ENCODE peak calls at places on chromosome 3, in seven cellular contexts. One of them, this sample, is unnamed. For H3K27me3, the result is how much of the 10 kb centered on the place peaks cover.

GRCh38 chr3:99713440-99713839 is 75.0 kb downstream of the COL8A1 start:
- DNase-seq in endodermal cell: peak
- DNase-seq in GM23248: no peak
- DNase-seq in CD4-positive, alpha-beta T cell: no peak
- DNase-seq in uterus: no peak
- DNase-seq in Caco-2: no peak
- DNase-seq in astrocyte: no peak
- DNase-seq in this sample: no peak

GRCh38 chr3:38479431-38480092 is 16.6 kb upstream of the EXOG start:
- DNase-seq in endodermal cell: peak
- DNase-seq in Caco-2: no peak
- DNase-seq in GM23248: peak
- DNase-seq in CD4-positive, alpha-beta T cell: peak
- DNase-seq in uterus: peak
- DNase-seq in astrocyte: no peak
- DNase-seq in this sample: peak

GRCh38 chr3:106247902-106248684 is 379.3 kb upstream of the CBLB start:
- DNase-seq in GM23248: peak
- DNase-seq in endodermal cell: no peak
- DNase-seq in uterus: no peak
- DNase-seq in astrocyte: peak
- DNase-seq in CD4-positive, alpha-beta T cell: no peak
- DNase-seq in Caco-2: no peak
- DNase-seq in this sample: no peak

GRCh38 chr3:4712109-4712508 is 219.0 kb downstream of the ITPR1 start:
- DNase-seq in uterus: no peak
- DNase-seq in endodermal cell: no peak
- DNase-seq in astrocyte: peak
- DNase-seq in Caco-2: no peak
- DNase-seq in GM23248: peak
- DNase-seq in CD4-positive, alpha-beta T cell: no peak
- DNase-seq in this sample: no peak

GRCh38 chr3:60754617-60755016 is 496.6 kb downstream of the FHIT start:
- DNase-seq in Caco-2: no peak
- DNase-seq in astrocyte: peak
- DNase-seq in GM23248: peak
- DNase-seq in endodermal cell: no peak
- DNase-seq in uterus: no peak
- DNase-seq in CD4-positive, alpha-beta T cell: no peak
- DNase-seq in this sample: no peak

GRCh38 chr3:88105325-88105724 is 44.4 kb upstream of the C3orf38 start:
- DNase-seq in uterus: no peak
- DNase-seq in Caco-2: no peak
- DNase-seq in endodermal cell: no peak
- DNase-seq in GM23248: peak
- DNase-seq in astrocyte: peak
- DNase-seq in CD4-positive, alpha-beta T cell: no peak
- DNase-seq in this sample: no peak

GRCh38 chr3:20043398-20043797 is 3.2 kb downstream of the KAT2B start:
- DNase-seq in astrocyte: no peak
- DNase-seq in GM23248: peak
- DNase-seq in Caco-2: no peak
- DNase-seq in uterus: peak
- DNase-seq in CD4-positive, alpha-beta T cell: peak
- DNase-seq in endodermal cell: no peak
- DNase-seq in this sample: peak

GRCh38 chr3:176663819-176664218 is 533.5 kb downstream of the TBL1XR1 start:
- DNase-seq in uterus: no peak
- DNase-seq in Caco-2: no peak
- DNase-seq in endodermal cell: no peak
- DNase-seq in astrocyte: peak
- DNase-seq in GM23248: peak
- DNase-seq in CD4-positive, alpha-beta T cell: no peak
- DNase-seq in this sample: no peak

GRCh38 chr3:159252772-159253384 is 451.0 kb downstream of the MFSD1 start:
- DNase-seq in Caco-2: no peak
- DNase-seq in GM23248: peak
- DNase-seq in uterus: no peak
- DNase-seq in astrocyte: peak
- DNase-seq in endodermal cell: no peak
- DNase-seq in CD4-positive, alpha-beta T cell: no peak
- DNase-seq in this sample: no peak

GRCh38 chr3:184258926-184259325 is 2.4 kb downstream of the CAMK2N2 start:
- DNase-seq in GM23248: no peak
- DNase-seq in Caco-2: no peak
- DNase-seq in CD4-positive, alpha-beta T cell: no peak
- DNase-seq in astrocyte: no peak
- DNase-seq in uterus: no peak
- DNase-seq in endodermal cell: no peak
- DNase-seq in this sample: no peak

GRCh38 chr3:184261270-184262165 is at the start of gene CAMK2N2:
- DNase-seq in endodermal cell: peak
- DNase-seq in Caco-2: peak
- DNase-seq in GM23248: peak
- DNase-seq in CD4-positive, alpha-beta T cell: no peak
- DNase-seq in uterus: no peak
- DNase-seq in astrocyte: peak
- DNase-seq in this sample: no peak

GRCh38 chr3:184259878-184260570 is 1.3 kb downstream of the CAMK2N2 start:
- DNase-seq in uterus: peak
- DNase-seq in endodermal cell: peak
- DNase-seq in GM23248: peak
- DNase-seq in CD4-positive, alpha-beta T cell: no peak
- DNase-seq in Caco-2: no peak
- DNase-seq in astrocyte: no peak
- DNase-seq in this sample: no peak

GRCh38 chr3:184260571-184261269 is 633 bp downstream of the CAMK2N2 start:
- DNase-seq in CD4-positive, alpha-beta T cell: no peak
- DNase-seq in GM23248: peak
- DNase-seq in endodermal cell: peak
- DNase-seq in Caco-2: no peak
- DNase-seq in uterus: no peak
- DNase-seq in astrocyte: no peak
- DNase-seq in this sample: no peak

DNA sequence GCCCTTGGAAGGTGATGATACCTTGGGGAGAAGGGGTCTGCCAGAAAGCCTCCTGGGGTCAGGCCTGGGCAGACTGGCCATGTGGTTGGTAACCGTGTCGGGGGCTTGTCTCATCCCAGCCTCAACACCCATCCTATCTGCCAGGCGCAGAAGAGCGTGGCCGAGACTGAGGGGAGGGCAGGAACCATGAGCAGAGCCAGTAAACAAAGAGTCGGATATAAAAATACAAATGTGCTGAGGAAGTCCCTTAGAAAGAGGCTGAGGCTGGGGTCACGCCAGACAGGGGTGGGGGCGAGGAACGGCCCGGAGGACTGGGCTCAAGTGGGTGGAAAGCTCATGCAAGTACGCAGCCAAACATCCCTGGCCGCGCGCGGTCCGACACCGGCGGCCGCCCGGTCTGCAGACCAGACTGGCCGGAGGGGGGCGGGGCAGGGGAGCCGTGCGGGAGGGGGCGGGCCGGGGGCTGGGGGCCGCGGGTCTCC is 1.9 kb downstream of the CAMK2N2 start:
- DNase-seq in endodermal cell: no peak
- DNase-seq in CD4-positive, alpha-beta T cell: no peak
- DNase-seq in GM23248: no peak
- DNase-seq in uterus: no peak
- DNase-seq in astrocyte: no peak
- DNase-seq in Caco-2: no peak
- DNase-seq in this sample: no peak
- H3K27me3 ChIP-seq in endodermal cell: half or more
- H3K27me3 ChIP-seq in CD4-positive, alpha-beta T cell: under half
- H3K27me3 ChIP-seq in GM23248: under half
- H3K27me3 ChIP-seq in uterus: under half
- H3K27me3 ChIP-seq in astrocyte: under half
- H3K27me3 ChIP-seq in Caco-2: under half
- H3K27me3 ChIP-seq in this sample: half or more

GRCh38 chr3:10563396-10563795 is 58.0 kb upstream of the ATP2B2 start:
- DNase-seq in CD4-positive, alpha-beta T cell: no peak
- DNase-seq in Caco-2: no peak
- DNase-seq in uterus: no peak
- DNase-seq in GM23248: no peak
- DNase-seq in astrocyte: no peak
- DNase-seq in endodermal cell: no peak
- DNase-seq in this sample: no peak

GRCh38 chr3:10570196-10570946 is 65.0 kb upstream of the ATP2B2 start:
- DNase-seq in astrocyte: no peak
- DNase-seq in CD4-positive, alpha-beta T cell: no peak
- DNase-seq in GM23248: no peak
- DNase-seq in uterus: peak
- DNase-seq in Caco-2: no peak
- DNase-seq in endodermal cell: no peak
- DNase-seq in this sample: no peak

GRCh38 chr3:10565814-10566213 is 60.4 kb upstream of the ATP2B2 start:
- DNase-seq in GM23248: no peak
- DNase-seq in astrocyte: no peak
- DNase-seq in uterus: no peak
- DNase-seq in Caco-2: no peak
- DNase-seq in endodermal cell: no peak
- DNase-seq in CD4-positive, alpha-beta T cell: no peak
- DNase-seq in this sample: no peak

GRCh38 chr3:10566451-10566850 is 61.1 kb upstream of the ATP2B2 start:
- DNase-seq in uterus: no peak
- DNase-seq in CD4-positive, alpha-beta T cell: no peak
- DNase-seq in Caco-2: no peak
- DNase-seq in GM23248: no peak
- DNase-seq in endodermal cell: no peak
- DNase-seq in astrocyte: no peak
- DNase-seq in this sample: no peak

DNA sequence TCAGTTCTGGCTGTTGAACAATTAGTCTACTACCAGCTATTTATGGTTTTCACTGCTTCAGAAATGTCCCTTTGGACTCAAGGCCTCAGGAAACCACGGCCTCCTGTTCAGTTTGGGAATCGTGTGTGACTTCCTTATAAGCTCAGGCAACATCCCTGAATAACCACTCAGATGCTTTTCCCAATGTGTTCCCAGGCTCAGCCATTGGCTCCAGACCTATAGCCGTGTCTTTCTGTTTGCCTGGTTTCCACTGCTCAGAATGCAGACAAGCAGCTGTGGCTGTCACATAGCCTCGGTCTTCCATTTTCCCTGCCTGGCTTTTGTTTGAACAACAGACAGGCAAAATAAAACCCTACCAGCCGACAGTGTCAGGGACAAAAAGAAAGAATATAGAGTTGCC is 63.2 kb upstream of the ATP2B2 start:
- DNase-seq in uterus: no peak
- DNase-seq in GM23248: no peak
- DNase-seq in Caco-2: no peak
- DNase-seq in astrocyte: no peak
- DNase-seq in CD4-positive, alpha-beta T cell: no peak
- DNase-seq in endodermal cell: no peak
- DNase-seq in this sample: no peak
- H3K27me3 ChIP-seq in uterus: under half
- H3K27me3 ChIP-seq in GM23248: under half
- H3K27me3 ChIP-seq in Caco-2: under half
- H3K27me3 ChIP-seq in astrocyte: under half
- H3K27me3 ChIP-seq in CD4-positive, alpha-beta T cell: under half
- H3K27me3 ChIP-seq in endodermal cell: under half
- H3K27me3 ChIP-seq in this sample: under half

DNA sequence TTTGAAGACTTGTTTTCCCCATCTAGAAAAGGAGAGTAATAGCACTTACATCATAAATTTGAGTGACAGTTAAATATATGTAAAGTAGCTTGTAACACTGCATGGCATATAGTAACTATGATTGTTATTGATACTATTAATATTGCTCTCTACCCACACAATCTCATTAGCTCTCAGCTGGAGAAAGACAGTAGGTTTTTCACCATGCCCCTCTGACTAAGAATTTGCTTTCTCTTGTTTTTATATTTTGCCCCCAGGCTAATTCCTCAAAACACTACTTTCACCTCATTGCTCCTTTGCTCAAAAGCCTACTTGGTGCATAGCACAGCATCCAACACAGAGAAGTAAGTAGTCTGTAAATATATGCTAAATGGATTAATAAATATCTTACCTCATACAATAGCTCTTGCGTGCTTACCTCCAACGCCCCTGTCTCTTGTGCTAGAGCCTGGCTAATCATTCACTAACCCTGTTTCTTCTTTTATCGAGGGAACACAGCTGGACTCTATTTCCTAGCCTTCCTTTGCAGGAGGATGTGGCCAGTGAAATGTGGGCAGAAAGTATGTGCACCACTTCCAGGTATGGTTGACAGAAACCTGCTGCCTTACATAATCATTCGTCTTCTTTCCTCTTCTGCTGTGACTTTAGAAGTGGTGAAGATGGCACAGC is 190.0 kb downstream of the PLCH1 start:
- DNase-seq in CD4-positive, alpha-beta T cell: no peak
- DNase-seq in uterus: no peak
- DNase-seq in GM23248: no peak
- DNase-seq in Caco-2: peak
- DNase-seq in astrocyte: no peak
- DNase-seq in endodermal cell: peak
- DNase-seq in this sample: no peak
- H3K27me3 ChIP-seq in CD4-positive, alpha-beta T cell: under half
- H3K27me3 ChIP-seq in uterus: under half
- H3K27me3 ChIP-seq in GM23248: under half
- H3K27me3 ChIP-seq in Caco-2: under half
- H3K27me3 ChIP-seq in astrocyte: under half
- H3K27me3 ChIP-seq in endodermal cell: under half
- H3K27me3 ChIP-seq in this sample: under half

GRCh38 chr3:158097141-158097540 is 9.1 kb downstream of the SHOX2 start:
- DNase-seq in GM23248: no peak
- DNase-seq in uterus: no peak
- DNase-seq in CD4-positive, alpha-beta T cell: no peak
- DNase-seq in Caco-2: no peak
- DNase-seq in endodermal cell: no peak
- DNase-seq in astrocyte: no peak
- DNase-seq in this sample: no peak

GRCh38 chr3:158093526-158093925 is 12.7 kb downstream of the SHOX2 start:
- DNase-seq in uterus: no peak
- DNase-seq in astrocyte: no peak
- DNase-seq in Caco-2: no peak
- DNase-seq in CD4-positive, alpha-beta T cell: no peak
- DNase-seq in endodermal cell: no peak
- DNase-seq in GM23248: no peak
- DNase-seq in this sample: no peak

GRCh38 chr3:158094235-158094916 is 11.8 kb downstream of the SHOX2 start:
- DNase-seq in uterus: no peak
- DNase-seq in endodermal cell: peak
- DNase-seq in Caco-2: no peak
- DNase-seq in CD4-positive, alpha-beta T cell: no peak
- DNase-seq in astrocyte: no peak
- DNase-seq in GM23248: no peak
- DNase-seq in this sample: no peak

GRCh38 chr3:158095302-158095997 is 10.8 kb downstream of the SHOX2 start:
- DNase-seq in GM23248: no peak
- DNase-seq in CD4-positive, alpha-beta T cell: no peak
- DNase-seq in Caco-2: no peak
- DNase-seq in endodermal cell: peak
- DNase-seq in astrocyte: no peak
- DNase-seq in uterus: no peak
- DNase-seq in this sample: no peak

DNA sequence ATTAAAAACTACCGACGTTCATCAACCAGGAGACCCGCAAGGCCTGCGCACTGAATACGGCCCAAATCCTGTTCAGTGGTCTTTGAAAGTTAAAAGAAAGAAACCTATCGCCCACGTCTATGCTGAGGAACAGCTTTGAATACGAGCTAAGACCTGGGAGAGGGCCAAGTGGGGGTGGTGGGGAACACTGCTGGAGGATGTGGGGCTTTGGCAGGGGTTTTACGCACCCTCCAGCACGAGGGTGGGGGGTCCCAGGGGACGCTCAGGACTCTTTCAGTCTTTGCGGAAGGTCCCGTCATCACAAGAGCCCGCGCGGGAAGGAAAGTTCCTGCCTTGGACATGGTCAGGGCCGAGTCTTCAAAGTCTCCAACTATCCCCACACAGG is 11.3 kb downstream of the SHOX2 start:
- DNase-seq in endodermal cell: peak
- DNase-seq in astrocyte: no peak
- DNase-seq in CD4-positive, alpha-beta T cell: no peak
- DNase-seq in GM23248: no peak
- DNase-seq in Caco-2: no peak
- DNase-seq in uterus: no peak
- DNase-seq in this sample: no peak
- H3K27me3 ChIP-seq in endodermal cell: half or more
- H3K27me3 ChIP-seq in astrocyte: half or more
- H3K27me3 ChIP-seq in CD4-positive, alpha-beta T cell: half or more
- H3K27me3 ChIP-seq in GM23248: under half
- H3K27me3 ChIP-seq in Caco-2: under half
- H3K27me3 ChIP-seq in uterus: half or more
- H3K27me3 ChIP-seq in this sample: half or more

This sample was measured in gastrocnemius medialis.